ENCODE peak calls at places on chromosomes 13 and 19, in five cellular contexts. E is WTC11, Z is brain pericyte, S is T-cell, D is T-helper 2 cell. I is an unnamed sample.

GRCh38 chr13:98509271-98510155 is 67.4 kb downstream of the STK24 start:
- DNase-seq in E (no peak), Z (no peak), S (no peak), D (no peak), I (no peak)

GRCh38 chr13:31408927-31409326 is 209.2 kb downstream of the B3GLCT start:
- DNase-seq in E (no peak), Z (no peak), S (no peak), D (no peak), I (no peak)

GRCh38 chr13:112346173-112346898 is 29.8 kb upstream of the SPACA7 start:
- DNase-seq in E (peak), Z (no peak), S (no peak), D (no peak), I (peak)

GRCh38 chr19:19447536-19448237 is 42.2 kb downstream of the GATAD2A start:
- DNase-seq in E (no peak), Z (no peak), S (peak), D (no peak), I (no peak)

GRCh38 chr13:113433391-113433916 is 19.8 kb downstream of the ADPRHL1 start:
- DNase-seq in E (no peak), Z (no peak), S (no peak), D (no peak), I (no peak)

GRCh38 chr13:69683921-69684663 is 423.5 kb upstream of the ATXN8OS start:
- DNase-seq in E (no peak), Z (no peak), S (no peak), D (no peak), I (peak)

GRCh38 chr13:25939961-25940687 is 111.7 kb downstream of the SHISA2 start:
- DNase-seq in E (no peak), Z (no peak), S (no peak), D (no peak), I (no peak)

GRCh38 chr13:22926176-22927007 is 254.4 kb upstream of the SGCG start:
- DNase-seq in E (peak), Z (no peak), S (no peak), D (no peak), I (no peak)

GRCh38 chr13:23610966-23611486 is 40.8 kb downstream of the TNFRSF19 start:
- DNase-seq in E (no peak), Z (no peak), S (no peak), D (no peak), I (peak)

GRCh38 chr13:35349052-35349451 is 127.4 kb downstream of the MAB21L1 start:
- DNase-seq in E (no peak), Z (no peak), S (no peak), D (no peak), I (no peak)

GRCh38 chr19:58577581-58578429 is 4.7 kb upstream of the MZF1 start:
- DNase-seq in E (no peak), Z (no peak), S (no peak), D (no peak), I (no peak)

GRCh38 chr19:548841-549830 is 5.3 kb downstream of the GZMM start:
- DNase-seq in E (no peak), Z (no peak), S (no peak), D (no peak), I (peak)

GRCh38 chr19:7333198-7334118 is 15.3 kb upstream of the ARHGEF18 start:
- DNase-seq in E (no peak), Z (no peak), S (no peak), D (no peak), I (no peak)

GRCh38 chr13:26599403-26599802 is 41.9 kb downstream of the WASF3 start:
- DNase-seq in E (no peak), Z (no peak), S (no peak), D (no peak), I (no peak)

GRCh38 chr19:34350161-34350561 is 14.8 kb upstream of the GPI start:
- DNase-seq in E (no peak), Z (no peak), S (peak), D (peak), I (no peak)

GRCh38 chr13:49098198-49098597 is 121.9 kb upstream of the MLNR start:
- DNase-seq in E (no peak), Z (peak), S (no peak), D (peak), I (no peak)

GRCh38 chr13:35712907-35713685 is 236.6 kb upstream of the MAB21L1 start:
- DNase-seq in E (no peak), Z (no peak), S (no peak), D (no peak), I (peak)

GRCh38 chr19:1063030-1063908 is 3.7 kb upstream of the ARHGAP45 start:
- DNase-seq in E (peak), Z (no peak), S (peak), D (peak), I (no peak)

GRCh38 chr13:104831823-104832222 is 1703.6 kb downstream of the EFNB2 start:
- DNase-seq in E (no peak), Z (no peak), S (no peak), D (no peak), I (no peak)